ENCODE peak calls at places on chromosomes 12 and 14, in nine cellular contexts. T is aorta; K is colonic mucosa; R is AG04450; N is mesothelial cell of epicardium; Q is RWPE1; V is sciatic nerve; P is head of caudate nucleus; X is stimulated activated CD4-positive, alpha-beta T cell treated with anti-CD3 and anti-CD28 coated beads, Interleukin-1b, Interleukin-23, amount 100 ng/mL, for 4 hours. S is an unnamed sample.

GRCh38 chr12:132205271-132206092 is 61.2 kb downstream of the NOC4L start:
- DNase-seq in T (peak), K (no peak), R (no peak), N (no peak), Q (no peak), V (no peak), P (no peak), X (no peak), S (no peak)

GRCh38 chr12:124904306-124905098 is 9.9 kb downstream of the UBC start:
- DNase-seq in T (peak), K (peak), R (no peak), N (no peak), Q (peak), V (peak), P (peak), X (no peak), S (no peak)

GRCh38 chr12:92363295-92364146 is 217.9 kb upstream of the BTG1 start:
- DNase-seq in T (peak), K (peak), R (no peak), N (no peak), Q (no peak), V (peak), P (peak), X (no peak), S (no peak)

GRCh38 chr12:67517181-67517887 is 131.2 kb upstream of the DYRK2 start:
- DNase-seq in T (peak), K (peak), R (no peak), N (no peak), Q (peak), V (peak), P (no peak), X (no peak), S (no peak)

GRCh38 chr12:54352891-54353874 is 11.1 kb downstream of the GPR84 start:
- DNase-seq in T (no peak), K (no peak), R (no peak), N (no peak), Q (no peak), V (no peak), P (no peak), X (no peak), S (peak)

GRCh38 chr12:117188961-117189724 is 1.1 kb downstream of the FBXO21 start:
- DNase-seq in T (no peak), K (no peak), R (peak), N (no peak), Q (peak), V (no peak), P (peak), X (no peak), S (no peak)

GRCh38 chr12:67151891-67152290 is 117.3 kb upstream of the CAND1 start:
- DNase-seq in T (no peak), K (no peak), R (no peak), N (no peak), Q (no peak), V (no peak), P (no peak), X (no peak), S (no peak)

GRCh38 chr14:50997712-50998111 is 53.4 kb upstream of the PYGL start:
- DNase-seq in T (no peak), K (no peak), R (no peak), N (no peak), Q (no peak), V (no peak), P (no peak), X (no peak), S (no peak)

GRCh38 chr12:106648736-106649135 is 65.9 kb downstream of the RFX4 start:
- DNase-seq in T (no peak), K (peak), R (no peak), N (no peak), Q (no peak), V (no peak), P (no peak), X (no peak), S (no peak)

GRCh38 chr12:46557539-46558373 is 185.2 kb upstream of the SLC38A2 start:
- DNase-seq in T (no peak), K (no peak), R (no peak), N (no peak), Q (no peak), V (no peak), P (no peak), X (no peak), S (no peak)